ENCODE peak calls at places on chromosomes 13 and 19, in ten cellular contexts. V is IMR-90, I is mesothelial cell of epicardium, R is neural crest cell, K is breast epithelium, Q is PC-9, Y is left ventricle myocardium inferior, A is A549, O is B cell, N is uterus. P is an unnamed sample.
A peak's percentile ranks its signal among the peaks of the same experiment; 100 is the strongest.

GRCh38 chr13:21228738-21229137 is 52.3 kb downstream of the MRPL57 start:
- DNase-seq in R (no peak), V (no peak), N (no peak), I (no peak), O (no peak), A (no peak), Y (no peak), Q (no peak), K (no peak), P (no peak)

GRCh38 chr13:44013666-44014291 is 134.1 kb downstream of the LACC1 start:
- DNase-seq in A (no peak), Y (no peak), N (peak; percentile 21), K (no peak), I (no peak), O (no peak), Q (no peak), V (peak; percentile 77), R (no peak), P (no peak)

GRCh38 chr13:23687614-23688013 is 117.4 kb downstream of the TNFRSF19 start:
- DNase-seq in Q (no peak), K (no peak), I (no peak), Y (no peak), O (no peak), N (no peak), R (no peak), A (no peak), V (peak; percentile 48), P (no peak)

GRCh38 chr19:47095707-47096704 is 17.6 kb downstream of the ZC3H4 start:
- DNase-seq in O (no peak), V (no peak), A (peak; percentile 62), R (no peak), I (no peak), N (no peak), Q (peak; percentile 98), K (peak; percentile 95), Y (peak; percentile 77), P (peak; percentile 14)

GRCh38 chr19:41906271-41906670 is 22.0 kb downstream of the ERFL start:
- DNase-seq in I (no peak), R (no peak), N (no peak), Y (no peak), A (no peak), V (no peak), O (no peak), K (no peak), Q (no peak), P (no peak)

GRCh38 chr19:55210120-55210493 is 806 bp upstream of the PTPRH start:
- DNase-seq in I (no peak), K (no peak), V (peak; percentile 98), R (no peak), O (no peak), A (peak; percentile 96), N (peak; percentile 28), Y (no peak), Q (peak; percentile 99), P (no peak)

GRCh38 chr19:29544656-29545360 is 19.0 kb downstream of the VSTM2B start:
- DNase-seq in N (no peak), R (no peak), I (no peak), O (no peak), Y (no peak), Q (no peak), K (no peak), V (no peak), A (no peak), P (no peak)

GRCh38 chr13:66216723-66217122 is 1013.4 kb downstream of the PCDH9 start:
- DNase-seq in O (no peak), K (no peak), A (no peak), N (no peak), I (no peak), Y (no peak), V (no peak), R (no peak), Q (no peak), P (no peak)

GRCh38 chr13:36919206-36919832 is 719 bp downstream of the SMAD9 start:
- DNase-seq in K (no peak), O (peak; percentile 45), Q (no peak), R (peak; percentile 10), Y (peak; percentile 37), A (no peak), N (peak; percentile 34), I (peak; percentile 75), V (peak; percentile 17), P (peak; percentile 4)

GRCh38 chr19:1684573-1684912 is 32.1 kb upstream of the TCF3 start:
- DNase-seq in A (no peak), R (no peak), K (no peak), V (no peak), I (no peak), N (no peak), O (peak; percentile 22), Q (no peak), Y (no peak), P (no peak)

GRCh38 chr13:85241045-85241444 is 558.2 kb downstream of the SLITRK6 start:
- DNase-seq in N (no peak), Y (no peak), R (no peak), I (no peak), O (no peak), A (no peak), V (peak; percentile 44), K (no peak), Q (no peak), P (no peak)

GRCh38 chr19:3150739-3151329 is 15.0 kb downstream of the GNA15 start:
- DNase-seq in Q (no peak), R (no peak), N (no peak), K (no peak), A (no peak), Y (no peak), I (no peak), V (no peak), O (no peak), P (no peak)

GRCh38 chr13:76711515-76712182 is 174.6 kb downstream of the KCTD12 start:
- DNase-seq in R (no peak), Q (no peak), V (peak; percentile 94), I (no peak), O (no peak), K (peak; percentile 39), N (peak; percentile 53), A (peak; percentile 10), Y (no peak), P (no peak)

GRCh38 chr13:28373803-28374202 is 121.1 kb downstream of the FLT1 start:
- DNase-seq in A (no peak), O (no peak), K (no peak), I (no peak), V (no peak), R (no peak), N (no peak), Y (no peak), Q (no peak), P (no peak)
- TF ChIP-seq CTCF in A (no peak), O (no peak), K (no peak), I (no peak), V (no peak), R (no peak), N (no peak), Y (no peak), Q (no peak), P (no peak)

GRCh38 chr13:99758465-99759162 is 213.0 kb downstream of the ZIC5 start:
- DNase-seq in N (no peak), O (no peak), K (no peak), A (no peak), V (no peak), R (no peak), I (no peak), Y (no peak), Q (no peak), P (no peak)
- TF ChIP-seq CTCF in N (no peak), O (no peak), K (no peak), A (no peak), V (no peak), R (no peak), I (no peak), Y (no peak), Q (no peak), P (no peak)

GRCh38 chr13:111876506-111876905 is 190.4 kb upstream of the SOX1 start:
- DNase-seq in O (no peak), Q (no peak), N (no peak), K (no peak), R (no peak), Y (no peak), V (no peak), A (no peak), I (no peak), P (no peak)

GRCh38 chr13:111874981-111875380 is 192.0 kb upstream of the SOX1 start:
- DNase-seq in Y (no peak), O (no peak), Q (no peak), N (no peak), V (no peak), R (no peak), A (no peak), I (no peak), K (no peak), P (no peak)

GRCh38 chr13:111877906-111878305 is 189.0 kb upstream of the SOX1 start:
- DNase-seq in K (no peak), Y (no peak), N (no peak), Q (no peak), V (no peak), R (no peak), I (no peak), A (no peak), O (no peak), P (no peak)

GRCh38 chr13:111873676-111874178 is 193.2 kb upstream of the SOX1 start:
- DNase-seq in Y (no peak), I (no peak), V (no peak), K (no peak), R (no peak), A (no peak), O (no peak), N (no peak), Q (no peak), P (no peak)

GRCh38 chr13:111875922-111876321 is 191.0 kb upstream of the SOX1 start:
- DNase-seq in O (no peak), N (no peak), I (no peak), V (no peak), R (no peak), A (no peak), K (no peak), Q (no peak), Y (no peak), P (no peak)
- TF ChIP-seq CTCF in O (no peak), N (no peak), I (no peak), V (no peak), R (no peak), A (no peak), K (no peak), Q (no peak), Y (no peak), P (no peak)

DNA sequence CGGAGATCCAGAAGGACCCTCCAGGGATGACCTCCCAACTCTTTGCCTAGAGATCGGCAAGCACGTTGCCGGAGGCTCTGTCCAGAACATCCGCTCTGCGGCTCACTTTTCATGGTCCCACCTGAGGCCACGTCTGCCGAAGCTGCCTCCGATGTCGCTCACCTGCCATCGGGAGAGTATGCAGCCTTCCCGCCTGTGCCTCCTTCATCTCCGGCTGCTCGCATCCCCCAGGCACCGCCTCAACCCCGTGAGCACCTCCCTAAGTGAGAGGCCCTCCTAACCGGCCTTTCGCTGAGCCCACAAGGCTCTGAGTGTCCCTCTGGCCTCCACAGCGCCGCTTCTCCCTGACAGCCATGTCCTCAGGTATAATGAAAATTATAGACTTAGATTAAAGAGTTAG is 275.1 kb downstream of the EFNB2 start:
- DNase-seq in Y (no peak), R (no peak), I (no peak), K (no peak), V (no peak), Q (no peak), N (no peak), O (no peak), A (no peak), P (no peak)
- TF ChIP-seq CTCF in Y (no peak), R (no peak), I (no peak), K (no peak), V (no peak), Q (no peak), N (no peak), O (no peak), A (no peak), P (no peak)

P was measured in activated CD8-positive, alpha-beta T cell treated with anti-CD3 and anti-CD28 coated beads for 36 hours.